ENCODE peak calls at places on chromosomes 16 and 17, in eight cellular contexts. C is Peyer's patch; R is CD4-positive, alpha-beta memory T cell; A is left ventricle myocardium inferior; Z is lower lobe of right lung; M is pancreas; P is brain microvascular endothelial cell; Y is body of pancreas. E is an unnamed sample. For H3K36me3 and H3K27me3, the result is how much of the 10 kb centered on the place peaks cover.

GRCh38 chr17:34756670-34757021 is 177.3 kb downstream of the TMEM132E start:
- DNase-seq in C (no peak), R (no peak), A (no peak), Z (no peak), M (no peak), P (no peak), Y (no peak), E (no peak)

GRCh38 chr17:40560592-40561293 is 4.5 kb downstream of the CCR7 start:
- DNase-seq in C (peak), R (peak), A (no peak), Z (no peak), M (no peak), P (peak), Y (peak), E (peak)

GRCh38 chr16:50201784-50202183 is 48.7 kb downstream of the TENT4B start:
- DNase-seq in C (no peak), R (no peak), A (no peak), Z (no peak), M (no peak), P (no peak), Y (no peak), E (no peak)

GRCh38 chr16:58317608-58318152 is 22.9 kb upstream of the PRSS54 start:
- DNase-seq in C (no peak), R (no peak), A (no peak), Z (no peak), M (no peak), P (no peak), Y (no peak), E (no peak)

GRCh38 chr17:18971801-18972200 is 19.8 kb downstream of the SLC5A10 start:
- DNase-seq in C (no peak), R (no peak), A (no peak), Z (no peak), M (no peak), P (no peak), Y (no peak), E (no peak)

GRCh38 chr17:38693700-38694329 is 11.3 kb upstream of the MLLT6 start:
- DNase-seq in C (peak), R (no peak), A (peak), Z (peak), M (peak), P (no peak), Y (peak), E (no peak)

GRCh38 chr17:33647976-33648375 is 354.9 kb upstream of the ASIC2 start:
- DNase-seq in C (no peak), R (no peak), A (no peak), Z (no peak), M (no peak), P (peak), Y (no peak), E (no peak)

GRCh38 chr16:56477096-56477878 is 25.9 kb downstream of the OGFOD1 start:
- DNase-seq in C (no peak), R (no peak), A (no peak), Z (no peak), M (no peak), P (peak), Y (no peak), E (peak)

GRCh38 chr16:69672998-69673713 is 53.2 kb downstream of the NQO1 start:
- DNase-seq in C (no peak), R (no peak), A (no peak), Z (no peak), M (no peak), P (no peak), Y (no peak), E (peak)

GRCh38 chr16:10332301-10332700 is 53.6 kb upstream of the ATF7IP2 start:
- DNase-seq in C (no peak), R (no peak), A (no peak), Z (no peak), M (peak), P (no peak), Y (peak), E (no peak)

GRCh38 chr16:88368036-88368435 is 14.7 kb upstream of the ZNF469 start:
- DNase-seq in C (no peak), R (no peak), A (peak), Z (peak), M (no peak), P (no peak), Y (no peak), E (no peak)

GRCh38 chr16:19745286-19746018 is 27.4 kb downstream of the IQCK start:
- DNase-seq in C (no peak), R (no peak), A (no peak), Z (no peak), M (no peak), P (no peak), Y (no peak), E (peak)

GRCh38 chr16:89971495-89972243 is 23.1 kb downstream of the DEF8 start:
- DNase-seq in C (no peak), R (no peak), A (no peak), Z (peak), M (no peak), P (no peak), Y (peak), E (no peak)

GRCh38 chr17:64304512-64304911 is 41.5 kb upstream of the TEX2 start:
- DNase-seq in C (no peak), R (no peak), A (no peak), Z (no peak), M (peak), P (no peak), Y (no peak), E (no peak)

GRCh38 chr17:41813039-41813680 is 356 bp downstream of the FKBP10 start:
- DNase-seq in C (no peak), R (no peak), A (no peak), Z (no peak), M (no peak), P (no peak), Y (no peak), E (no peak)
- H3K36me3 ChIP-seq in C (under half), R (under half), A (under half), Z (under half), M (under half), P (under half), Y (under half), E (under half)

GRCh38 chr17:74736423-74737298 is at the start of gene RAB37:
- DNase-seq in C (peak), R (peak), A (peak), Z (peak), M (peak), P (no peak), Y (peak), E (no peak)

GRCh38 chr17:74732042-74732846 is 4.8 kb upstream of the RAB37 start:
- DNase-seq in C (no peak), R (no peak), A (no peak), Z (no peak), M (no peak), P (no peak), Y (no peak), E (no peak)

GRCh38 chr17:74733365-74734122 is 3.5 kb upstream of the RAB37 start:
- DNase-seq in C (no peak), R (no peak), A (no peak), Z (no peak), M (no peak), P (no peak), Y (no peak), E (no peak)

GRCh38 chr17:74731347-74731605 is 5.8 kb upstream of the RAB37 start:
- DNase-seq in C (no peak), R (no peak), A (no peak), Z (no peak), M (no peak), P (no peak), Y (no peak), E (no peak)

GRCh38 chr17:74734256-74734655 is 2.8 kb upstream of the RAB37 start:
- DNase-seq in C (no peak), R (no peak), A (no peak), Z (no peak), M (no peak), P (no peak), Y (no peak), E (no peak)
- H3K27me3 ChIP-seq in C (under half), R (under half), A (half or more), Z (under half), M (under half), P (under half), Y (under half), E (under half)

GRCh38 chr17:73359255-73359816 is 47.5 kb upstream of the CDC42EP4 start:
- DNase-seq in C (no peak), R (no peak), A (no peak), Z (no peak), M (no peak), P (no peak), Y (no peak), E (no peak)

GRCh38 chr17:73362697-73363096 is 50.9 kb upstream of the CDC42EP4 start:
- DNase-seq in C (no peak), R (no peak), A (no peak), Z (no peak), M (no peak), P (no peak), Y (no peak), E (no peak)

GRCh38 chr17:73359987-73360410 is 48.2 kb upstream of the CDC42EP4 start:
- DNase-seq in C (no peak), R (no peak), A (peak), Z (peak), M (peak), P (no peak), Y (peak), E (no peak)

GRCh38 chr17:73358668-73359067 is 46.9 kb upstream of the CDC42EP4 start:
- DNase-seq in C (no peak), R (no peak), A (peak), Z (no peak), M (no peak), P (no peak), Y (peak), E (no peak)

DNA sequence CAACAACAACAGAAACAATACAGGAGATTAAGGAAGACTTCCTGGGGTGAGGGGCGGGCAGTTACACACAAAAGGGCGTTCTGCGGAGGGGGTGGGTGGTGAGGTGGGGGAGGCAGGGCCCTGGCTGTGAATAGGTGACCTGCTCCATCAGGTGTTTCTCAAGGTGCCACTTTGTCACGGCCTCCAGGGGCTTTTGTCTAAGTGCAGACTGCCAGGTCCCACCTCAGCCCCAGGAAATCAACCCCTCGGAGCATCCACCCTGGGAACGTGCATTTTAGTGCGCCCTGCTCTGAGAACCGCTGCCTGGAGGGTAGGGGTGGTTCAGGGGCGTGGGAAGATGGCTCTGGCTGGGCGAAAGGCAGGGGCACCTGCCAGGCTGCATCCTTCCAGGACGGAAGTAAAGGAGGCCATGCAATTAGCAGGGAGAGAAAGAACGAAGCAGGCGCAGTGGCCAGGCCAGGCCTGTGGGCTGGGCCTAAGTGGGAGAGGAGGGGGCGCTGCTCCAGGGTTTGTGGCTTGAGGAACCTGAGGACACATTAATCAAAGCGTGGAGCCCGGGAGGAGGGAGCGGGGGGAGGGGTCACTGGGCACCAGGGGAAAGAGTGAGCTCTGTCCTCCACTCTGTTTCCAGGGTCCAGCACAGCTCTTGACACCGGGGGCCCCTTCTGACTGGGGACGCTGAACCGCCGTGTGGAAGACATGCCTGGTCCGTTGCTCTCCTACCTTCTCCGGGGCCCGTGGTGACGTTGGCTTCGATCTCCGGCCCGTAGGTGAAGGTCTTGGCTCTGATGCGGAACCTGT is 49.4 kb upstream of the CDC42EP4 start:
- DNase-seq in C (no peak), R (no peak), A (no peak), Z (no peak), M (no peak), P (no peak), Y (peak), E (no peak)
- H3K4me3 ChIP-seq in C (no peak), R (no peak), A (no peak), Z (no peak), M (no peak), P (no peak), Y (no peak), E (no peak)

DNA sequence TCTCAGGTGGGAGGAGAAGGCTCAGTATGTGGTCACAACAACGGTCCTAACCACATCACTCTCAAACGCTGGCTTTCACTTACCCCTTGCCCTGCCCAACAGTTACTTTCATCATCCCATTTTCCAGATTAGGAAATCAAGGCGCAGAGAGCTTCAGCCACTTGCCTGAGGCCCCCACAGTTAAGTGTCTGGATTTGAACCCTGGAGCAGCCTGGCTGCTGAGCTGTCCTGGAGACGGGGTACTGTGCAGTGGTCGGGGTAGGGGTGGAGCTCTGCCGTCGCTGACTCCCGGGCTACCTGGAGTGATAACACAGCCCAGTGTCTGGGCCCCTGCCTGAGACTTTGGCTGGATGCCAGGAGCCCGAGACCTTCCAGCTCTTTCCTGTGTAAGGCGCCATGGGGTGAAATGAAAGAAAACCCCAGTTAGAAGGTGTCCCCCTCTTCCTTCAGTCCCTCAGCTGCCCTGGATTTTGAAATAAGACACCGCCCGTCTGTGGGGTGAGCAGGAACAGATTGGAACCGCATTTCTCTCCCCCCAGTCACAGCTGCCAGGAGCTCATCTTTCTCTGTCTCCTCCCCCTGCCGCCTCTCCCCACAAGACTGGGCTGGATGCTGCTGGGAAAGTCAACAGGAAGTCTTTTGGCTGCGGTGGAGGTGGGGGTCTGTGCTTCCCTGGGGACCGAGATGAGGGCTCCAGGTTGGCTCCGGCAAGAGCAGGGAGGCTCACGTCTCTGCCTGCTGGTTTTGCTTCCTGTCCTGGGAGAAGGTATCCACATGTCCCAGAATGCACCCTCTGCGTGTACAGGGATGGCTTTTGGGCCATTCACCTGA is 280.2 kb downstream of the SEC14L1 start:
- DNase-seq in C (peak), R (peak), A (no peak), Z (no peak), M (no peak), P (peak), Y (no peak), E (peak)
- H3K36me3 ChIP-seq in C (under half), R (under half), A (under half), Z (under half), M (under half), P (under half), Y (under half), E (half or more)

GRCh38 chr16:67148656-67149275 is 2.0 kb downstream of the B3GNT9 start:
- DNase-seq in C (no peak), R (no peak), A (no peak), Z (no peak), M (no peak), P (no peak), Y (no peak), E (no peak)
- H3K27me3 ChIP-seq in C (under half), R (under half), A (under half), Z (under half), M (under half), P (under half), Y (under half), E (under half)

GRCh38 chr17:72119280-72119962 is 1.4 kb upstream of the SOX9 start:
- DNase-seq in C (no peak), R (no peak), A (no peak), Z (no peak), M (no peak), P (no peak), Y (no peak), E (no peak)
- H3K4me3 ChIP-seq in C (peak), R (no peak), A (peak), Z (peak), M (peak), P (peak), Y (no peak), E (no peak)

GRCh38 chr16:3690470-3690918 is 26.8 kb downstream of the TRAP1 start:
- DNase-seq in C (peak), R (peak), A (peak), Z (peak), M (peak), P (peak), Y (peak), E (peak)
- H3K36me3 ChIP-seq in C (under half), R (under half), A (under half), Z (under half), M (under half), P (under half), Y (under half), E (under half)